ENCODE peak calls at places on chromosome 6, in nine cellular contexts. M, T, J, G, F, O, Q, I and D are unnamed samples.

GRCh38 chr6:52610745-52611355 is 34.0 kb upstream of the TRAM2 start:
- DNase-seq in M (peak; percentile 75), T (no peak), J (peak; percentile 52), G (no peak), F (no peak), O (no peak), Q (no peak), I (no peak), D (no peak)

GRCh38 chr6:115545410-115545986 is 515.2 kb downstream of the FRK start:
- DNase-seq in M (no peak), T (no peak), J (no peak), G (peak; percentile 9), F (no peak), O (no peak), Q (no peak), I (no peak), D (no peak)

GRCh38 chr6:22146581-22147468 is 150.0 kb downstream of the PRL start:
- DNase-seq in M (peak; percentile 19), T (peak; percentile 9), J (no peak), G (peak; percentile 22), F (no peak), O (no peak), Q (no peak), I (no peak), D (peak; percentile 31)

GRCh38 chr6:20403766-20404640 is 2.3 kb downstream of the E2F3 start:
- DNase-seq in M (peak; percentile 65), T (peak; percentile 43), J (peak; percentile 71), G (peak; percentile 72), F (no peak), O (peak; percentile 54), Q (peak; percentile 50), I (no peak), D (no peak)

GRCh38 chr6:116518621-116519020 is 7.2 kb downstream of the CALHM5 start:
- DNase-seq in M (peak; percentile 15), T (no peak), J (no peak), G (no peak), F (no peak), O (no peak), Q (no peak), I (no peak), D (no peak)

GRCh38 chr6:113820751-113821150 is 36.4 kb upstream of the MARCKS start:
- DNase-seq in M (peak; percentile 53), T (no peak), J (no peak), G (no peak), F (no peak), O (no peak), Q (no peak), I (no peak), D (no peak)

GRCh38 chr6:151616091-151616513 is 122.3 kb downstream of the CCDC170 start:
- DNase-seq in M (no peak), T (no peak), J (no peak), G (peak; percentile 9), F (no peak), O (no peak), Q (no peak), I (no peak), D (no peak)

GRCh38 chr6:39050453-39051112 is 2.0 kb downstream of the GLP1R start:
- DNase-seq in M (no peak), T (no peak), J (no peak), G (no peak), F (no peak), O (no peak), Q (no peak), I (no peak), D (no peak)

GRCh38 chr6:147787407-147787806 is 278.9 kb downstream of the SAMD5 start:
- DNase-seq in M (no peak), T (no peak), J (no peak), G (no peak), F (no peak), O (no peak), Q (no peak), I (no peak), D (no peak)

GRCh38 chr6:36314221-36315014 is 22.3 kb downstream of the BNIP5 start:
- DNase-seq in M (peak; percentile 55), T (no peak), J (no peak), G (no peak), F (no peak), O (no peak), Q (no peak), I (no peak), D (no peak)

GRCh38 chr6:125906158-125906998 is 50.2 kb upstream of the HINT3 start:
- DNase-seq in M (no peak), T (peak; percentile 20), J (peak; percentile 58), G (peak; percentile 48), F (no peak), O (peak; percentile 20), Q (peak; percentile 29), I (no peak), D (no peak)

GRCh38 chr6:36725581-36725980 is 28.0 kb downstream of the RAB44 start:
- DNase-seq in M (no peak), T (no peak), J (no peak), G (no peak), F (no peak), O (no peak), Q (no peak), I (no peak), D (no peak)

GRCh38 chr6:17935188-17936149 is 52.0 kb downstream of the KIF13A start:
- DNase-seq in M (no peak), T (no peak), J (no peak), G (no peak), F (no peak), O (no peak), Q (no peak), I (no peak), D (no peak)

GRCh38 chr6:87237804-87238203 is 82.4 kb downstream of the ZNF292 start:
- DNase-seq in M (peak; percentile 28), T (no peak), J (peak; percentile 59), G (peak; percentile 8), F (peak; percentile 4), O (no peak), Q (no peak), I (no peak), D (no peak)

GRCh38 chr6:6701864-6702263 is 113.3 kb downstream of the LY86 start:
- DNase-seq in M (no peak), T (no peak), J (no peak), G (no peak), F (no peak), O (no peak), Q (no peak), I (no peak), D (no peak)

GRCh38 chr6:138601128-138601527 is 101.8 kb upstream of the NHSL1 start:
- DNase-seq in M (peak; percentile 40), T (no peak), J (peak; percentile 45), G (no peak), F (no peak), O (no peak), Q (no peak), I (no peak), D (no peak)

GRCh38 chr6:26105842-26106241 is 18.6 kb downstream of the HFE start:
- DNase-seq in M (peak; percentile 82), T (no peak), J (no peak), G (no peak), F (no peak), O (no peak), Q (no peak), I (no peak), D (no peak)

GRCh38 chr6:31861150-31861549 is 1.5 kb downstream of the NEU1 start:
- DNase-seq in M (no peak), T (no peak), J (no peak), G (no peak), F (no peak), O (no peak), Q (no peak), I (no peak), D (no peak)

DNA sequence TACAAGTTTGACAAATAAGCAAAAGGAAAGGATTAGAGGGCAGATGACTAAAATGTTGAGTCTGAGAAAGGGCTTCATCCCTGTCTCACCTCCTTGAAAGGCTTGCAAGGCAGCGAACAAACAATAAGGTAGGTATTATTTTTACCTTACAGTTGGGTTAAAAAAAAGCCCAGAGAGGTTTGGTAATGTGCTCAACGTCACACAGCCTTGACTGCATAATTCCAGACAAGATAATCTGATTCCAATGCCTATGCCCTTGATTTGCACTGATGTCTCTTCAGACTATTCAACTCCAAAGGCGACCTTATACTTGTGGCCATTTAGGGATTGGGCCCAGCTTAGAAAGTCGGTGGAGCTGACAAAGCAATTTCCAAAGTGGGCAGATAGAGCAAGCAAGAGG is 1.7 kb downstream of the ARG1 start:
- DNase-seq in M (no peak), T (no peak), J (no peak), G (no peak), F (no peak), O (no peak), Q (no peak), I (no peak), D (no peak)
- H3K27me3 ChIP-seq in M (no peaks in the 10 kb centered on the region), T (no peaks in the 10 kb centered on the region), J (no peaks in the 10 kb centered on the region), G (no peaks in the 10 kb centered on the region), F (no peaks in the 10 kb centered on the region), O (no peaks in the 10 kb centered on the region), Q (no peaks in the 10 kb centered on the region), I (no peaks in the 10 kb centered on the region), D (no peaks in the 10 kb centered on the region)

GRCh38 chr6:1626481-1626880 is 16.8 kb downstream of the FOXC1 start:
- DNase-seq in M (no peak), T (no peak), J (no peak), G (no peak), F (no peak), O (no peak), Q (no peak), I (no peak), D (no peak)
- H3K27me3 ChIP-seq in M (peaks cover 17% of the 10 kb centered on the region), T (peaks cover 62% of the 10 kb centered on the region), J (peaks cover 33% of the 10 kb centered on the region), G (peaks cover 71% of the 10 kb centered on the region), F (peaks cover 3% of the 10 kb centered on the region), O (peaks cover 16% of the 10 kb centered on the region), Q (no peaks in the 10 kb centered on the region), I (no peaks in the 10 kb centered on the region), D (peaks cover 73% of the 10 kb centered on the region)

DNA sequence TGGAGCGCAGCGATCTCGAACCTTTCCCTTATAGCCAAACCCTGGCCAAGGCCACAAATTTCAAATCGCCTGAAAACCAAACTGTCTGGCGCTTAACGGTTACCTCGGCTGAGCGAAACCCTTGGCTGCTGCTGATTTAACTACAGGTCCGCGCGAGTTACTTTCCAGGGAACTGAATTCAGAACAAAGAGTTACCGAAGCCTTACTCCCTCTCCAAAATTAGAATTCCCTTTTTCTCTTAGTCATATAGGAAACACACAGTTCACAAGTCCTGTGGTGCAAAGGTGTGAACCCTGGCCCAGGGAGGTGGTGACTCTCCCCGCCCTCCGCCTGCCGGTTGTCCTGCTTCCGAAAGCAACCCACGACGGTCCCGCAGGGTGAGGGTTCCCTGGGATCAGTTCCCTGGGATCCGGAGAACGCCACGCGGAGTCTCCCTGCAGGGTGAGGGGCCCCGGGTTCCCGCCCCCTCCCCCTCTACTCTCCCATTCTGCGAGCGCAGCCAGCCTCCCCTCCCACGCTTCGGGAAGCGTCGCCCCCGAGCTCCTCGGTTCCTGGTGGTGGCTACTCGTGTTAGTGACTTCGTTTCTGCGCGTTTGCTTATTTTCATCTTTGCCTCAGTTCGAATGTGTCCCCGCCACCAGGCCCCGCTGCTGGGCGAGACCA is 1.1 kb upstream of the SLC35D3 start:
- DNase-seq in M (peak; percentile 10), T (no peak), J (peak; percentile 20), G (peak; percentile 74), F (no peak), O (no peak), Q (no peak), I (no peak), D (no peak)
- H3K27me3 ChIP-seq in M (peaks cover 33% of the 10 kb centered on the region), T (peaks cover 53% of the 10 kb centered on the region), J (peaks cover 25% of the 10 kb centered on the region), G (peaks cover 51% of the 10 kb centered on the region), F (peaks cover 36% of the 10 kb centered on the region), O (peaks cover 17% of the 10 kb centered on the region), Q (no peaks in the 10 kb centered on the region), I (no peaks in the 10 kb centered on the region), D (peaks cover 53% of the 10 kb centered on the region)

DNA sequence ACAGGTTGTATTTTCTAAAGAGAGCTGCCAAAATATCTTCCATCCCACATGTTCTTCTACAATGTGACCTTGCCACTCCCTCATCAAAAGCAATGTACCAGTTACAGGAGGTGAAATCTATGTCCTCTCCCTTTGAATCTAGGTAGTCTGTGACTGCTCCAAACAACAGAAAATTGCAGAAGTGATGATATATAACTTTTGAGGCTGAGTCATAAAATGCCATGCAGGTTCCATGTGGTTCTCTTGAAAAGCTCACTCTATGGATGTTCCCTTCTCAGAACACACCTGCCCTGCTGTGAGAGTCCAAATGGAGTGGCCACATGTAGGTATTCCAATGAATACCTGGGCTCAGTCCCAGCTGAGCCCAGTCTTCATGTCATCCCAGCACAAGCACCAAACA is 16.9 kb upstream of the PHIP start:
- DNase-seq in M (no peak), T (no peak), J (no peak), G (no peak), F (no peak), O (no peak), Q (no peak), I (no peak), D (no peak)
- H3K27me3 ChIP-seq in M (no peaks in the 10 kb centered on the region), T (no peaks in the 10 kb centered on the region), J (no peaks in the 10 kb centered on the region), G (no peaks in the 10 kb centered on the region), F (no peaks in the 10 kb centered on the region), O (no peaks in the 10 kb centered on the region), Q (no peaks in the 10 kb centered on the region), I (no peaks in the 10 kb centered on the region), D (no peaks in the 10 kb centered on the region)